ENCODE peak calls at places on chromosomes 12 and 14, in five cellular contexts. One of them, this sample, is unnamed.
A peak's percentile ranks its signal among the peaks of the same experiment; 100 is the strongest.

GRCh38 chr12:57101892-57102695 is 9.1 kb downstream of the STAT6 start:
- DNase-seq in SK-N-SH: peak; percentile 40
- DNase-seq in A549: peak; percentile 74
- DNase-seq in tibial artery: no peak
- DNase-seq in cardiac muscle cell: no peak
- DNase-seq in this sample: no peak

GRCh38 chr14:69355955-69356321 is 42.2 kb downstream of the ERH start:
- DNase-seq in SK-N-SH: no peak
- DNase-seq in tibial artery: peak; percentile 83
- DNase-seq in A549: no peak
- DNase-seq in cardiac muscle cell: peak; percentile 25
- DNase-seq in this sample: no peak

GRCh38 chr14:92607702-92608429 is 94.3 kb downstream of the RIN3 start:
- DNase-seq in SK-N-SH: no peak
- DNase-seq in A549: peak; percentile 79
- DNase-seq in cardiac muscle cell: peak; percentile 88
- DNase-seq in tibial artery: no peak
- DNase-seq in this sample: no peak

GRCh38 chr14:79831198-79831890 is 380.0 kb downstream of the DIO2 start:
- DNase-seq in SK-N-SH: no peak
- DNase-seq in cardiac muscle cell: peak; percentile 42
- DNase-seq in A549: no peak
- DNase-seq in tibial artery: no peak
- DNase-seq in this sample: no peak

GRCh38 chr12:104738371-104738710 is 219.7 kb downstream of the SLC41A2 start:
- DNase-seq in cardiac muscle cell: no peak
- DNase-seq in tibial artery: no peak
- DNase-seq in A549: no peak
- DNase-seq in SK-N-SH: no peak
- DNase-seq in this sample: no peak

GRCh38 chr12:31867292-31867691 is 91.9 kb upstream of the RESF1 start:
- DNase-seq in A549: no peak
- DNase-seq in cardiac muscle cell: no peak
- DNase-seq in tibial artery: no peak
- DNase-seq in SK-N-SH: no peak
- DNase-seq in this sample: no peak

GRCh38 chr14:74924061-74924460 is 1.0 kb upstream of the RPS6KL1 start:
- DNase-seq in A549: no peak
- DNase-seq in tibial artery: no peak
- DNase-seq in SK-N-SH: no peak
- DNase-seq in cardiac muscle cell: no peak
- DNase-seq in this sample: no peak

GRCh38 chr12:47758834-47759690 is at the start of gene RAPGEF3:
- DNase-seq in tibial artery: peak; percentile 83
- DNase-seq in A549: peak; percentile 82
- DNase-seq in SK-N-SH: peak; percentile 95
- DNase-seq in cardiac muscle cell: peak; percentile 86
- DNase-seq in this sample: peak; percentile 87

GRCh38 chr12:90010089-90010488 is 301.5 kb upstream of the ATP2B1 start:
- DNase-seq in cardiac muscle cell: no peak
- DNase-seq in tibial artery: no peak
- DNase-seq in A549: peak; percentile 61
- DNase-seq in SK-N-SH: no peak
- DNase-seq in this sample: no peak

GRCh38 chr14:20477211-20477876 is 8.1 kb downstream of the PNP start:
- DNase-seq in SK-N-SH: peak; percentile 65
- DNase-seq in A549: no peak
- DNase-seq in cardiac muscle cell: peak; percentile 91
- DNase-seq in tibial artery: peak; percentile 25
- DNase-seq in this sample: peak; percentile 64

GRCh38 chr14:20681348-20682126 is 2.8 kb upstream of the RNASE4 start:
- DNase-seq in tibial artery: peak; percentile 84
- DNase-seq in SK-N-SH: peak; percentile 51
- DNase-seq in cardiac muscle cell: peak; percentile 92
- DNase-seq in A549: peak; percentile 93
- DNase-seq in this sample: peak; percentile 88

GRCh38 chr14:69696633-69697557 is 70.0 kb upstream of the SRSF5 start:
- DNase-seq in SK-N-SH: no peak
- DNase-seq in tibial artery: no peak
- DNase-seq in cardiac muscle cell: peak; percentile 52
- DNase-seq in A549: no peak
- DNase-seq in this sample: no peak

GRCh38 chr14:101839236-101839635 is 77.7 kb downstream of the PPP2R5C start:
- DNase-seq in A549: no peak
- DNase-seq in cardiac muscle cell: no peak
- DNase-seq in tibial artery: no peak
- DNase-seq in SK-N-SH: no peak
- DNase-seq in this sample: no peak

GRCh38 chr12:104957388-104958008 is 592 bp downstream of the SLC41A2 start:
- DNase-seq in A549: peak; percentile 36
- DNase-seq in tibial artery: peak; percentile 41
- DNase-seq in cardiac muscle cell: no peak
- DNase-seq in SK-N-SH: peak; percentile 77
- DNase-seq in this sample: no peak

GRCh38 chr12:96397756-96398421 is 2.4 kb downstream of the CDK17 start:
- DNase-seq in tibial artery: no peak
- DNase-seq in A549: no peak
- DNase-seq in SK-N-SH: no peak
- DNase-seq in cardiac muscle cell: peak; percentile 30
- DNase-seq in this sample: no peak

GRCh38 chr12:115451151-115451784 is 767.3 kb upstream of the TBX3 start:
- DNase-seq in SK-N-SH: peak; percentile 16
- DNase-seq in cardiac muscle cell: no peak
- DNase-seq in A549: no peak
- DNase-seq in tibial artery: no peak
- DNase-seq in this sample: no peak

GRCh38 chr12:40921563-40922163 is 229.4 kb downstream of the CNTN1 start:
- DNase-seq in SK-N-SH: no peak
- DNase-seq in cardiac muscle cell: peak; percentile 30
- DNase-seq in A549: peak; percentile 34
- DNase-seq in tibial artery: no peak
- DNase-seq in this sample: no peak

GRCh38 chr14:55126089-55126488 is 3.0 kb upstream of the LGALS3 start:
- DNase-seq in A549: no peak
- DNase-seq in SK-N-SH: no peak
- DNase-seq in tibial artery: no peak
- DNase-seq in cardiac muscle cell: no peak
- DNase-seq in this sample: no peak

GRCh38 chr12:113899844-113900471 is 66.2 kb downstream of the RBM19 start:
- DNase-seq in tibial artery: no peak
- DNase-seq in cardiac muscle cell: no peak
- DNase-seq in A549: no peak
- DNase-seq in SK-N-SH: no peak
- DNase-seq in this sample: no peak

GRCh38 chr14:43568022-43568421 is 939.1 kb downstream of the FSCB start:
- DNase-seq in tibial artery: no peak
- DNase-seq in cardiac muscle cell: no peak
- DNase-seq in A549: no peak
- DNase-seq in SK-N-SH: no peak
- DNase-seq in this sample: no peak

GRCh38 chr12:64452559-64453329 is 824 bp downstream of the TBK1 start:
- DNase-seq in tibial artery: no peak
- DNase-seq in SK-N-SH: peak; percentile 53
- DNase-seq in A549: peak; percentile 72
- DNase-seq in cardiac muscle cell: peak; percentile 83
- DNase-seq in this sample: no peak

GRCh38 chr12:57093412-57094193 is 4.7 kb downstream of the NAB2 start:
- DNase-seq in cardiac muscle cell: peak; percentile 93
- DNase-seq in A549: peak; percentile 59
- DNase-seq in tibial artery: peak; percentile 77
- DNase-seq in SK-N-SH: peak; percentile 89
- DNase-seq in this sample: peak; percentile 77

GRCh38 chr14:64208261-64208660 is 85.9 kb downstream of the ESR2 start:
- DNase-seq in SK-N-SH: no peak
- DNase-seq in tibial artery: no peak
- DNase-seq in A549: no peak
- DNase-seq in cardiac muscle cell: no peak
- DNase-seq in this sample: no peak

GRCh38 chr14:28754209-28754985 is 12.2 kb upstream of the FOXG1 start:
- DNase-seq in SK-N-SH: peak; percentile 58
- DNase-seq in cardiac muscle cell: peak; percentile 66
- DNase-seq in A549: peak; percentile 40
- DNase-seq in tibial artery: no peak
- DNase-seq in this sample: no peak
- TF ChIP-seq CTCF in SK-N-SH: peak; percentile 93
- TF ChIP-seq CTCF in cardiac muscle cell: peak; percentile 73
- TF ChIP-seq CTCF in A549: peak; percentile 81
- TF ChIP-seq CTCF in tibial artery: peak; percentile 30
- TF ChIP-seq CTCF in this sample: peak; percentile 12

DNA sequence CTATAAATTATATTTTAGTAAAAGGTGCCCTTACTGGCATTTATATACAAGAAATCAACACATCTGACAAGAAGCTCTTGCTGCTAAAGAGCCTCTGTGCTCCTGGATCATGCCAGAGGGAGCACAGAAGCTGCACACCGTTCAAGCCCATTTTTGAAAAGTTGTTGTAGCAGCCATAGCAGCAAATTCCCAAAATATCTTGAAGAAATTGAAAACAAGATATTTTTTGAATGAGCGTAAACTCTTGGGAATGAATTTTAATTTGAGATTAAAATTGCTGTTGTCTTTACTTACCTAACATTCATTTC is 540 bp upstream of the CLEC2D start:
- DNase-seq in A549: no peak
- DNase-seq in cardiac muscle cell: no peak
- DNase-seq in SK-N-SH: no peak
- DNase-seq in tibial artery: no peak
- DNase-seq in this sample: no peak
- H3K27ac ChIP-seq in A549: no peak overlapping the region
- H3K27ac ChIP-seq in cardiac muscle cell: no peak overlapping the region
- H3K27ac ChIP-seq in SK-N-SH: no peak overlapping the region
- H3K27ac ChIP-seq in tibial artery: no peak overlapping the region
- H3K27ac ChIP-seq in this sample: no peak overlapping the region

GRCh38 chr12:91178801-91179200 is 3.8 kb downstream of the DCN start:
- DNase-seq in cardiac muscle cell: no peak
- DNase-seq in SK-N-SH: no peak
- DNase-seq in A549: no peak
- DNase-seq in tibial artery: no peak
- DNase-seq in this sample: no peak

GRCh38 chr12:91179315-91179714 is 3.3 kb downstream of the DCN start:
- DNase-seq in A549: no peak
- DNase-seq in tibial artery: peak; percentile 39
- DNase-seq in SK-N-SH: no peak
- DNase-seq in cardiac muscle cell: peak; percentile 64
- DNase-seq in this sample: no peak

GRCh38 chr12:91180162-91180561 is 2.5 kb downstream of the DCN start:
- DNase-seq in tibial artery: no peak
- DNase-seq in A549: no peak
- DNase-seq in SK-N-SH: no peak
- DNase-seq in cardiac muscle cell: no peak
- DNase-seq in this sample: no peak

GRCh38 chr12:91178139-91178561 is 4.5 kb downstream of the DCN start:
- DNase-seq in tibial artery: no peak
- DNase-seq in A549: peak; percentile 3
- DNase-seq in cardiac muscle cell: peak; percentile 73
- DNase-seq in SK-N-SH: no peak
- DNase-seq in this sample: no peak

DNA sequence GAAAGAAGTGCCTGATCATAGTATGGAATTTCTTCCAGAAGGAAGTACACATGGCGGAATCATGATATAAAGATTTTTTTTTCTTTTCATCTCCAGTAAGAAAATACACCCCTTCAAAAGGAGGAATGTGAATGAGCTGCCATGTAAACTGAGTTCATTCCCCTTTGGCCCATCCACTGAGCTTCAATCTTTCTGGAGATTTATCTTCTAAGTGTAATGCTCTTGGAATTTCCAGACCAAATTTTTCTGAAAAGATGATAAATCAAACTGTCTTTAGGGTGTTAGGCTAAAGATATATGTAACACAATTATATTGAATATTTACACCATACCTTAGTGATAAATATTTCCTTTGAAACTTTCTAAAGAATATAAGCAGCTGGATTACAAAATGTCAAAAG is 5.2 kb downstream of the DCN start:
- DNase-seq in SK-N-SH: no peak
- DNase-seq in tibial artery: no peak
- DNase-seq in A549: no peak
- DNase-seq in cardiac muscle cell: no peak
- DNase-seq in this sample: no peak
- H3K4me3 ChIP-seq in SK-N-SH: no peak overlapping the region
- H3K4me3 ChIP-seq in tibial artery: peak overlapping the region; percentile 37
- H3K4me3 ChIP-seq in A549: no peak overlapping the region
- H3K4me3 ChIP-seq in cardiac muscle cell: no peak overlapping the region
- H3K4me3 ChIP-seq in this sample: no peak overlapping the region

GRCh38 chr14:103694572-103695026 is 20.7 kb downstream of the XRCC3 start:
- DNase-seq in tibial artery: no peak
- DNase-seq in A549: no peak
- DNase-seq in SK-N-SH: no peak
- DNase-seq in cardiac muscle cell: no peak
- DNase-seq in this sample: no peak
- TF ChIP-seq CTCF in tibial artery: no peak
- TF ChIP-seq CTCF in A549: no peak
- TF ChIP-seq CTCF in SK-N-SH: peak; percentile 23
- TF ChIP-seq CTCF in cardiac muscle cell: no peak
- TF ChIP-seq CTCF in this sample: no peak

This sample was measured in lung.